ENCODE peak calls at places on chromosome 13, in four cellular contexts. G is RCC 7860, O is osteoblast, F is NCI-H345. S is an unnamed sample.

GRCh38 chr13:99028890-99029289 is 51.0 kb upstream of the DOCK9 start:
- DNase-seq in F (no peak), G (no peak), O (no peak), S (no peak)

GRCh38 chr13:44048326-44048725 is 168.6 kb downstream of the LACC1 start:
- DNase-seq in F (no peak), O (no peak), G (no peak), S (no peak)

GRCh38 chr13:86946734-86947133 is 724.4 kb upstream of the SLITRK5 start:
- DNase-seq in F (no peak), O (no peak), G (no peak), S (no peak)

GRCh38 chr13:39957868-39958676 is 302.6 kb downstream of the COG6 start:
- DNase-seq in G (no peak), O (no peak), F (no peak), S (no peak)

GRCh38 chr13:114285166-114285808 is 3.9 kb downstream of the UPF3A start:
- DNase-seq in O (peak), G (peak), F (no peak), S (no peak)

GRCh38 chr13:84831666-84832657 is 949.7 kb upstream of the SLITRK1 start:
- DNase-seq in G (no peak), F (no peak), O (no peak), S (no peak)

GRCh38 chr13:28469316-28469715 is 25.6 kb downstream of the FLT1 start:
- DNase-seq in G (no peak), O (no peak), F (no peak), S (no peak)

GRCh38 chr13:35014606-35015005 is 72.5 kb downstream of the NBEA start:
- DNase-seq in G (no peak), F (no peak), O (peak), S (no peak)

GRCh38 chr13:42836930-42837329 is 55.5 kb downstream of the FAM216B start:
- DNase-seq in F (no peak), G (peak), O (peak), S (no peak)

GRCh38 chr13:62473190-62473943 is 1057.7 kb upstream of the PCDH20 start:
- DNase-seq in O (no peak), G (no peak), F (no peak), S (no peak)